ENCODE peak calls at places on chromosome 2, in five cellular contexts. C is A549, D is cardiac muscle cell, P is HCT116, W is left lung. A is an unnamed sample.

GRCh38 chr2:127080226-127080940 is 26.6 kb downstream of the BIN1 start:
- DNase-seq in C (no peak), D (no peak), P (no peak), W (no peak), A (no peak)

GRCh38 chr2:120239488-120240287 is 13.0 kb upstream of the RALB start:
- DNase-seq in C (peak; percentile 45), D (peak; percentile 88), P (no peak), W (no peak), A (peak; percentile 83)

GRCh38 chr2:240857039-240858008 is 11.3 kb upstream of the AGXT start:
- DNase-seq in C (no peak), D (no peak), P (no peak), W (peak; percentile 62), A (no peak)

GRCh38 chr2:201807452-201807980 is 1.2 kb downstream of the CDK15 start:
- DNase-seq in C (no peak), D (peak; percentile 62), P (no peak), W (no peak), A (peak; percentile 85)

GRCh38 chr2:158192515-158193234 is 91.0 kb downstream of the UPP2 start:
- DNase-seq in C (no peak), D (no peak), P (no peak), W (no peak), A (no peak)

GRCh38 chr2:200786826-200787225 is 24.9 kb upstream of the BZW1 start:
- DNase-seq in C (peak; percentile 83), D (peak; percentile 81), P (peak; percentile 39), W (no peak), A (no peak)

GRCh38 chr2:43040084-43040854 is 186.1 kb downstream of the ZFP36L2 start:
- DNase-seq in C (peak; percentile 71), D (no peak), P (no peak), W (no peak), A (peak; percentile 43)

GRCh38 chr2:216519154-216519762 is 20.6 kb downstream of the RPL37A start:
- DNase-seq in C (peak; percentile 73), D (peak; percentile 89), P (peak; percentile 67), W (no peak), A (no peak)

GRCh38 chr2:125979886-125980285 is 676.1 kb upstream of the GYPC start:
- DNase-seq in C (no peak), D (no peak), P (no peak), W (no peak), A (no peak)

GRCh38 chr2:191620144-191620543 is 57.8 kb upstream of the NABP1 start:
- DNase-seq in C (no peak), D (no peak), P (no peak), W (no peak), A (no peak)

GRCh38 chr2:240885566-240885965 is 10.4 kb downstream of the MAB21L4 start:
- DNase-seq in C (no peak), D (no peak), P (no peak), W (no peak), A (no peak)

GRCh38 chr2:134446431-134447091 is 192.7 kb downstream of the MGAT5 start:
- DNase-seq in C (no peak), D (peak; percentile 21), P (no peak), W (no peak), A (no peak)

GRCh38 chr2:217482343-217482742 is 520.5 kb downstream of the TNS1 start:
- DNase-seq in C (no peak), D (no peak), P (no peak), W (no peak), A (no peak)

GRCh38 chr2:101262142-101262541 is 9.5 kb downstream of the CNOT11 start:
- DNase-seq in C (no peak), D (no peak), P (no peak), W (no peak), A (no peak)

GRCh38 chr2:41908349-41908748 is 139.5 kb upstream of the PKDCC start:
- DNase-seq in C (no peak), D (no peak), P (no peak), W (no peak), A (no peak)

GRCh38 chr2:134348239-134348638 is 94.4 kb downstream of the MGAT5 start:
- DNase-seq in C (no peak), D (peak; percentile 9), P (no peak), W (no peak), A (no peak)

GRCh38 chr2:40412456-40412855 is 39.4 kb downstream of the SLC8A1 start:
- DNase-seq in C (no peak), D (no peak), P (peak; percentile 16), W (no peak), A (no peak)

GRCh38 chr2:190677255-190677654 is 28.4 kb downstream of the NAB1 start:
- DNase-seq in C (no peak), D (no peak), P (no peak), W (no peak), A (no peak)

GRCh38 chr2:22582107-22582506 is 802.9 kb upstream of the KLHL29 start:
- DNase-seq in C (no peak), D (no peak), P (no peak), W (no peak), A (no peak)

GRCh38 chr2:22579341-22579740 is 805.6 kb upstream of the KLHL29 start:
- DNase-seq in C (no peak), D (no peak), P (no peak), W (no peak), A (no peak)
- H3K9me3 ChIP-seq in C (peaks cover 18% of the 10 kb centered on the region), D (no peaks in the 10 kb centered on the region), P (peaks cover 11% of the 10 kb centered on the region), W (peaks cover 29% of the 10 kb centered on the region), A (peaks cover 17% of the 10 kb centered on the region)

GRCh38 chr2:209463226-209463625 is 39.4 kb downstream of the MAP2 start:
- DNase-seq in C (no peak), D (peak; percentile 21), P (no peak), W (no peak), A (no peak)
- TF ChIP-seq CTCF in C (no peak), D (peak; percentile 42), P (no peak), W (no peak), A (no peak)

GRCh38 chr2:229254206-229254605 is 16.9 kb downstream of the PID1 start:
- DNase-seq in C (no peak), D (no peak), P (no peak), W (no peak), A (no peak)
- H3K9me3 ChIP-seq in C (no peaks in the 10 kb centered on the region), D (no peaks in the 10 kb centered on the region), P (no peaks in the 10 kb centered on the region), W (no peaks in the 10 kb centered on the region), A (no peaks in the 10 kb centered on the region)

GRCh38 chr2:86301010-86301409 is 36.4 kb downstream of the REEP1 start:
- DNase-seq in C (no peak), D (peak; percentile 20), P (no peak), W (no peak), A (no peak)

GRCh38 chr2:86300496-86300895 is 36.9 kb downstream of the REEP1 start:
- DNase-seq in C (no peak), D (peak; percentile 48), P (no peak), W (no peak), A (no peak)

GRCh38 chr2:86297382-86298147 is 39.9 kb downstream of the REEP1 start:
- DNase-seq in C (peak; percentile 41), D (no peak), P (no peak), W (no peak), A (no peak)

GRCh38 chr2:86296947-86297346 is 40.5 kb downstream of the REEP1 start:
- DNase-seq in C (no peak), D (no peak), P (no peak), W (no peak), A (no peak)

DNA sequence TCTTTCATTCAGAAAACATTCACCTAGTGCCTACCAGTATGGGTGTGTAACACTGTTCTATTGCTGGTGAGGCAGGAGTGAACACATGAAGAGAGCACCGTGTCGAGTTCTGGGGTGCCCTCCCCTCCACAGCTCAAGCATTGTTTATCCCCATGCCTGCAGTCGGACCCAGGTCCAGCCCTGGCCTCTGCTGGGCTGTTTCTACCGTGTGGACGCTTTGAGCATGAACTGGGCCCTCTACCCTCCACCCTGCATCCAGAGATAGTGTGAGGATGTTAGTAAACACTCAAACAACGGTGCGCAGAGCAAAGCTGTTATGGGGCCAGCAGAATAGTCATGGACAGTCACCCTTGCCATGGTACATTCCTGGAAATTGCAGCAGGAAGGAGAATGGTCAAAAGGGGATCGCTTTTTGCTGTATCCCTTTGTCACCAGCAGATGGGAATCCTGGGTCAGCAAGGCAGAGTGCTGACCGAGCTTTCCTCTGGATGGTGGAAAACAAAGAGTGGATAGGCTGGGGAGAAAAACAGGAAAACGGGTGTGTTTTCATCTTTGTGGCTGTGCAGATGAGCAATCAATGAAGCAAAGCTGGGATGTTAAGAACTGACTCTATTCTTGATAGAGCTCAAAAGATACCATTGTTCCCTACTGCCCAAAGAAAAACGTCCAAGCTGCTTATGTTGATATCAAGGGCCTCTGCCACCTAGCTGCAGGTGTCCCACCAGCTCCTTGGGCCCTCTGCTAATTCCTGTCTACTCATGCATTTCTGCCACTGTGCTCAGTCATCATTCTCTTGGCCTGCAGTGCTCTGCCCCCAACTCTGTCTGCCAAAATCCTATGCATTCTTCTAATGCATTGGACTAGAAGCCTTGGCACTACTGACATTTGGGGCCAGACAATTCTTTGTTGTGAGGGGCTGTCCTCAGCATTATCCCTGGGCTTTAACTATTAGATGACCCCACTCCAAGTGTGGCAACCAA is 38.7 kb downstream of the REEP1 start:
- DNase-seq in C (peak; percentile 44), D (peak; percentile 32), P (no peak), W (no peak), A (no peak)
- TF ChIP-seq CTCF in C (peak; percentile 32), D (peak; percentile 39), P (peak; percentile 30), W (no peak), A (peak; percentile 37)

DNA sequence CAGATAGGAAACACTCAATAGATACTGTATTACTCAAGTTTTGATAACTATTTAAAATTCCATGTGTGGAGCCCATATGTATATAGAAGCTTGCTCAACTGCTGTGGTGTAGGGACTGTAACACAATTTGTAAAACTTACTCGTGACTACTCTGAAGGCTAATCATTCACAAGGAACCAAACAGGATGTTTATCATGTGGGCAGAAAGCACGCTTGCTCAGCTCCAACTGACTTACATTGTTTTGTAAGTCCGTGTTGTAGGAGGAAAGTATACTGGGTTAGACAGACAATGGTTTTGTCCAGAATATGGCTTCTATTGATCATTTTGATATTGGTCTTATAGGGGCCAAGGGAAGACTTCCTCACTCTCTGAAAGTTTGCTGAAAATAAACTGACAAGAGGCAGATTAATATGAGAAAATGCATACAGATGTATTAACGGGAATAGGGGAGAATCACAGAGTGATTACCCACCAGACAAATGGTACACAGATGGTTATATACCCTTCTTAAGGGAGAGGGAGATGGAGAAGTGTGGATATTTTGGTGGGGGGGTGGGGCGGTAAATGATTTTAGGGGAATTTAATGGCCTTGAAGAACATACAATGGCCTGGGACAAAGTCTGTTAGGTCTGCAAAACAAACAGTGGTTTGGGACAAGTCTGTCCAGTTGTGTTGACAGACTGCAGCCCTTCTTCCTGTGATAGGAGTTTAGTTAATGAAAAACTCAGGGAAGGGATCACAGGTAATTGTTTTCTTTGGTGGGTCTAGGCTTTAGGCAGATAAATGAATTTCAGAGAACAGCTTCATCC is 259.3 kb upstream of the SP5 start:
- DNase-seq in C (peak; percentile 5), D (no peak), P (no peak), W (no peak), A (no peak)
- H3K9me3 ChIP-seq in C (no peaks in the 10 kb centered on the region), D (no peaks in the 10 kb centered on the region), P (no peaks in the 10 kb centered on the region), W (no peaks in the 10 kb centered on the region), A (no peaks in the 10 kb centered on the region)

GRCh38 chr2:35803133-35803532 is 552.4 kb upstream of the CRIM1 start:
- DNase-seq in C (no peak), D (no peak), P (no peak), W (no peak), A (no peak)
- TF ChIP-seq CTCF in C (no peak), D (no peak), P (no peak), W (no peak), A (no peak)